ENCODE peak calls at places on chromosome 7, in nine cellular contexts. O, M, K, X, G, Y, C, B and T are unnamed samples. For H3K4me1, the result is how much of the 10 kb centered on the place peaks cover.

GRCh38 chr7:74058486-74058885 is 25.1 kb upstream of the LIMK1 start:
- DNase-seq in O (no peak), M (no peak), K (no peak), X (no peak), G (no peak), Y (no peak), C (no peak), B (no peak), T (no peak)

GRCh38 chr7:54409917-54410316 is 132.3 kb upstream of the VSTM2A start:
- DNase-seq in O (no peak), M (no peak), K (no peak), X (no peak), G (no peak), Y (no peak), C (no peak), B (no peak), T (peak)

GRCh38 chr7:77606561-77606960 is 69.5 kb downstream of the PTPN12 start:
- DNase-seq in O (no peak), M (no peak), K (no peak), X (no peak), G (no peak), Y (no peak), C (no peak), B (no peak), T (no peak)

GRCh38 chr7:1969459-1970284 is 263.1 kb downstream of the MAD1L1 start:
- DNase-seq in O (no peak), M (no peak), K (no peak), X (no peak), G (no peak), Y (no peak), C (peak), B (no peak), T (no peak)

GRCh38 chr7:47383064-47383463 is 198.8 kb downstream of the TNS3 start:
- DNase-seq in O (peak), M (no peak), K (no peak), X (peak), G (no peak), Y (no peak), C (no peak), B (no peak), T (no peak)

GRCh38 chr7:115740043-115740442 is 290.5 kb downstream of the TFEC start:
- DNase-seq in O (no peak), M (no peak), K (no peak), X (no peak), G (no peak), Y (no peak), C (no peak), B (no peak), T (no peak)

GRCh38 chr7:117445206-117445605 is 17.9 kb upstream of the ASZ1 start:
- DNase-seq in O (no peak), M (no peak), K (no peak), X (no peak), G (no peak), Y (no peak), C (no peak), B (no peak), T (no peak)

GRCh38 chr7:8389898-8390642 is 43.3 kb upstream of the NXPH1 start:
- DNase-seq in O (no peak), M (no peak), K (no peak), X (no peak), G (peak), Y (no peak), C (no peak), B (no peak), T (no peak)

GRCh38 chr7:6425948-6426347 is 21.8 kb downstream of the DAGLB start:
- DNase-seq in O (no peak), M (no peak), K (no peak), X (no peak), G (no peak), Y (no peak), C (no peak), B (no peak), T (no peak)

GRCh38 chr7:6422095-6422494 is 25.7 kb downstream of the DAGLB start:
- DNase-seq in O (no peak), M (no peak), K (no peak), X (no peak), G (no peak), Y (no peak), C (no peak), B (no peak), T (peak)

GRCh38 chr7:6422926-6423632 is 24.7 kb downstream of the DAGLB start:
- DNase-seq in O (peak), M (no peak), K (no peak), X (no peak), G (no peak), Y (no peak), C (no peak), B (no peak), T (peak)

GRCh38 chr7:6424702-6425072 is 23.1 kb downstream of the DAGLB start:
- DNase-seq in O (no peak), M (no peak), K (no peak), X (no peak), G (no peak), Y (no peak), C (no peak), B (no peak), T (no peak)

GRCh38 chr7:6423942-6424701 is 23.6 kb downstream of the DAGLB start:
- DNase-seq in O (peak), M (no peak), K (no peak), X (peak), G (no peak), Y (peak), C (no peak), B (no peak), T (peak)
- TF ChIP-seq POLR2AphosphoS5 in O (no peak), M (no peak), K (no peak), X (no peak), G (no peak), Y (no peak), C (no peak), B (no peak), T (peak)

GRCh38 chr7:4931932-4932331 is 27.1 kb downstream of the MMD2 start:
- DNase-seq in O (peak), M (peak), K (no peak), X (peak), G (peak), Y (peak), C (no peak), B (no peak), T (no peak)
- TF ChIP-seq EP300 in O (no peak), M (no peak), K (no peak), X (no peak), G (no peak), Y (no peak), C (no peak), B (no peak), T (no peak)

DNA sequence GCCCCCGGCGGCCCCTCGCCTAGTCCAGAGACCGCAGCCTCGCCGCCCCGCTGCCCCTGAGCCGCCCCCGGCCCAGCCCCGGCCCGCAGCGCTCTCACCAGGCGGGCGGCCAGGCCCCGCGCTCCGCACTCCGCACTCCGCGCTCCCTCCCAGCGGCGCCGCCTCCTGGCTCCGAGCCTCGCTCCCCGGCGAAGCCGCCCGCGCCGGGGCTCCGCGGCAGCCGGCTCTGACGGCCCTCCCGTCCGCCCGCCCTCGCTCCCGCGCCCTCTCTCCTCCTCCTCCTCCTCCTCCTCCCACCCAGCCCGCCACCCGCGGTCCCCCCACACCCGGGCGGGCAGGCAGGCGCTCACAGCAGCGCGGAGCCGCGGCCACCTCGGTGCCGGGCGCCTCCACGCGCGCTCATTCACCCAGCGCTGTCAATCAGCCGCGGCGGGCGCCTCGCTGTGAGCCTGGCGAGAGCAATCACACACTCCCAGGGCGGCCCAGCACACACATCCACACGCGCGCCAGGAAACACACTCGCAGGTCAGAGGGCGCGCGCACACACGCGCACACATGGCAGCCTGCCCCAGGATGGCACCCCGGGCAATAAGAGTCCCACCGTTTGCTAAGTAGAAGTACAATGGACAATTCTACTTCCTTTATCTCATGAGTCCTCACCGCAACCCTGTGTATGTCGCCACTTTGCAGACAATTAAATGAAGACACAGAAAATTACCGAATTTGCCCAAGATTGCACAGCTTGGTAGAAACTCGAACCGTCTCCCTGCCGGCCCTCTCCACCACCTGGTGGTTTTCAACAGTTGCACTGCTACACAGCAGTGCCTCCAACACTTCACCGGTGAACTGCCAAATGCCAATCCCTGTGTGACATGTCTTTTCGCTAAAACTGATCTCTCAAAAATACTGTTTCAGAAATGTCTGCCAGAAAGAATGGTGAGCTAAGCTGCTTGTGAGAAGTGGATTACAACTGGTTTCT is at the start of gene PRRT4:
- DNase-seq in O (peak), M (no peak), K (no peak), X (peak), G (no peak), Y (peak), C (no peak), B (no peak), T (no peak)
- H3K4me1 ChIP-seq in O (under half), M (under half), K (under half), X (under half), G (under half), Y (half or more), C (under half), B (under half), T (under half)

DNA sequence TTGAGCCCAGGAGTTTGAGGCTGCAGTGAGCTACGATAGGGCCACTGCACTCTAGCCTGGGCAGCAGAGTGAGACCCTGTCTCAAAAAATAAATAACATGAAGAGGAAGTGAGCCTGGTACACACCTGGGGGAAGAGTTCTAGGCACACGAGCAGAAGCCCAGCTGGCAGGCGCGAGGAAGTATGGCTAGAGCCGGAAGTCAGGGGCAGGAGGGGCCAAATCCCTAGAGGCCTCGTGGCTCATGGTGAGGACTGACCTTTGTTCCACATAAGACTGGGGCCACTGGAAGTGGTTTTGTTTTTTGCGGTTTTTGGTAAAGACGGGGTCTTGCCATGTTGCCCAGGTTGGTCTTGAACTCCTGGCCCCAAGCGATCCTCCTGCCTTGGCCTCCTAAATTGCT is 117.6 kb downstream of the HIP1 start:
- DNase-seq in O (no peak), M (no peak), K (peak), X (no peak), G (no peak), Y (no peak), C (no peak), B (no peak), T (peak)
- TF ChIP-seq POLR2AphosphoS5 in O (no peak), M (no peak), K (no peak), X (no peak), G (no peak), Y (no peak), C (no peak), B (no peak), T (no peak)

GRCh38 chr7:100785878-100786277 is 41.4 kb downstream of the EPHB4 start:
- DNase-seq in O (no peak), M (no peak), K (no peak), X (no peak), G (no peak), Y (no peak), C (no peak), B (no peak), T (no peak)
- TF ChIP-seq EP300 in O (no peak), M (no peak), K (no peak), X (no peak), G (no peak), Y (no peak), C (no peak), B (no peak), T (no peak)

GRCh38 chr7:28200598-28200997 is 20.0 kb upstream of the JAZF1 start:
- DNase-seq in O (no peak), M (no peak), K (no peak), X (no peak), G (no peak), Y (no peak), C (no peak), B (no peak), T (no peak)
- H3K4me1 ChIP-seq in O (under half), M (under half), K (under half), X (under half), G (under half), Y (under half), C (under half), B (under half), T (under half)

GRCh38 chr7:114644455-114644854 is 229.8 kb downstream of the FOXP2 start:
- DNase-seq in O (no peak), M (no peak), K (no peak), X (no peak), G (no peak), Y (no peak), C (no peak), B (no peak), T (no peak)
- TF ChIP-seq POLR2AphosphoS5 in O (no peak), M (no peak), K (no peak), X (no peak), G (no peak), Y (no peak), C (no peak), B (no peak), T (no peak)

GRCh38 chr7:80929619-80930018 is 10.8 kb upstream of the SEMA3C start:
- DNase-seq in O (no peak), M (no peak), K (no peak), X (no peak), G (no peak), Y (no peak), C (no peak), B (no peak), T (no peak)

GRCh38 chr7:80935971-80936370 is 17.1 kb upstream of the SEMA3C start:
- DNase-seq in O (no peak), M (no peak), K (no peak), X (no peak), G (no peak), Y (no peak), C (no peak), B (no peak), T (no peak)

GRCh38 chr7:80937336-80937735 is 18.5 kb upstream of the SEMA3C start:
- DNase-seq in O (no peak), M (no peak), K (no peak), X (no peak), G (no peak), Y (peak), C (no peak), B (no peak), T (no peak)

GRCh38 chr7:80934286-80934685 is 15.4 kb upstream of the SEMA3C start:
- DNase-seq in O (no peak), M (no peak), K (no peak), X (no peak), G (no peak), Y (no peak), C (no peak), B (no peak), T (no peak)
- TF ChIP-seq EP300 in O (no peak), M (no peak), K (no peak), X (no peak), G (no peak), Y (no peak), C (no peak), B (no peak), T (no peak)

DNA sequence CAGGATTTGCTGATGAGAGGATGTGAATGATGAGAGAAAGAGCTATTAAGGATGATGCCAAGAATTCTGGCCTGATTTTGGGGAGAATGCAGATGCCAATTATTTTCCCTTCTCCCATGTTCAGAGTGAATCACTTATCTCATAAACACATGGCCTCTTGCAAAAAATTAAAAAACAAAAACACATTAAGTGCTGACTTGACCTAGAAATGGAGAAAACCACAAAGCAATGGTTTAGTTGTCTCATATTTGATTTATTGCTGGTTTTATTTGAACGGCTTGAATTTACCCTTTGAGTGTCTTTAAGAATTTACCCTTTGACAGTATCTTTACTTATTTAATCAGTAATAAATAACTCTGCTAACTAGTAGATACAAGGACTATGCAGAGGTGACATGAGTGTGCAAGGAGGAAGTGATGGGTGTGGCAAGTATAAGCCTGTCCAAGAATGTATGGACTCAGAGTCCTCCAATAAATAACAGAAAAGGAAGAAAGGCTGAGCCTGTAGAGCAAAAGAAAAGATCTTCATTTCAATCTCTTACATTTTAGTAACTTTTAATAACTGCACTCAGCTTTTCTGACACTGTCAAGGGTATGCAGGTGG is 68.2 kb upstream of the GSDME start:
- DNase-seq in O (no peak), M (no peak), K (no peak), X (no peak), G (no peak), Y (no peak), C (no peak), B (no peak), T (no peak)
- H3K4me1 ChIP-seq in O (under half), M (under half), K (under half), X (under half), G (under half), Y (under half), C (half or more), B (under half), T (under half)